ENCODE peak calls at places on chromosomes 5 and 9, in eight cellular contexts. D, E, X, Y, M, Z, L and S are unnamed samples.

GRCh38 chr5:10140195-10140973 is 109.3 kb downstream of the ATPSCKMT start:
- DNase-seq in Z (peak), L (no peak), X (peak), D (no peak), M (peak), Y (no peak), E (no peak), S (peak)

GRCh38 chr5:151183451-151184245 is 26.1 kb upstream of the ANXA6 start:
- DNase-seq in Y (no peak), X (peak), D (no peak), E (no peak), M (no peak), L (no peak), Z (peak), S (no peak)

GRCh38 chr9:116860509-116861120 is 173.5 kb downstream of the TRIM32 start:
- DNase-seq in Y (peak), X (peak), E (peak), M (peak), Z (peak), L (peak), D (peak), S (peak)

GRCh38 chr5:110288766-110289165 is 437.7 kb downstream of the TMEM232 start:
- DNase-seq in L (no peak), D (no peak), M (no peak), Y (no peak), Z (peak), X (peak), E (no peak), S (peak)

GRCh38 chr9:117034862-117035261 is 347.8 kb downstream of the TRIM32 start:
- DNase-seq in L (no peak), Z (no peak), D (no peak), Y (no peak), M (no peak), E (peak), X (peak), S (peak)

GRCh38 chr5:75498208-75498777 is 13.1 kb downstream of the CERT1 start:
- DNase-seq in E (no peak), Z (no peak), L (no peak), M (no peak), X (no peak), Y (no peak), D (no peak), S (no peak)

GRCh38 chr5:109318455-109319108 is 91.2 kb downstream of the PJA2 start:
- DNase-seq in M (no peak), L (no peak), Z (no peak), Y (no peak), X (no peak), E (no peak), D (no peak), S (no peak)

GRCh38 chr5:147234825-147235635 is at the start of gene STK32A:
- DNase-seq in E (peak), Y (peak), Z (peak), D (no peak), L (peak), X (peak), M (peak), S (peak)

GRCh38 chr5:143060018-143060417 is 289.8 kb downstream of the ARHGAP26 start:
- DNase-seq in E (no peak), Y (no peak), D (no peak), L (no peak), M (no peak), X (no peak), Z (no peak), S (no peak)

GRCh38 chr5:7094626-7095025 is 301.3 kb upstream of the ADCY2 start:
- DNase-seq in D (no peak), Y (no peak), E (peak), Z (peak), L (no peak), X (no peak), M (no peak), S (no peak)

GRCh38 chr5:151578326-151579025 is 12.7 kb downstream of the FAT2 start:
- DNase-seq in M (no peak), Y (no peak), D (no peak), Z (no peak), E (no peak), X (no peak), L (no peak), S (no peak)

GRCh38 chr9:121604242-121604641 is 47.2 kb upstream of the DAB2IP start:
- DNase-seq in Z (peak), Y (peak), L (no peak), M (no peak), D (no peak), E (no peak), X (no peak), S (no peak)

GRCh38 chr9:27519466-27520465 is 4.3 kb upstream of the IFNK start:
- DNase-seq in M (no peak), Z (no peak), X (peak), Y (no peak), E (no peak), D (no peak), L (no peak), S (no peak)

GRCh38 chr9:124350485-124351263 is 64.6 kb downstream of the PSMB7 start:
- DNase-seq in L (peak), E (no peak), D (no peak), Z (no peak), M (no peak), Y (no peak), X (no peak), S (no peak)

GRCh38 chr5:148840531-148840930 is 14.1 kb downstream of the ADRB2 start:
- DNase-seq in X (peak), M (no peak), Y (no peak), Z (no peak), D (no peak), L (no peak), E (no peak), S (no peak)

GRCh38 chr5:32869216-32869615 is 158.1 kb downstream of the NPR3 start:
- DNase-seq in D (no peak), L (no peak), M (no peak), Z (no peak), X (peak), E (no peak), Y (no peak), S (peak)

GRCh38 chr9:133420392-133420827 is 1.8 kb upstream of the ADAMTS13 start:
- DNase-seq in Y (no peak), D (no peak), Z (no peak), E (no peak), M (no peak), L (no peak), X (no peak), S (no peak)

GRCh38 chr9:2726620-2727335 is 9.5 kb downstream of the KCNV2 start:
- DNase-seq in D (no peak), M (no peak), L (no peak), Z (peak), E (no peak), X (peak), Y (no peak), S (no peak)

GRCh38 chr9:38376266-38376665 is 16.2 kb upstream of the ALDH1B1 start:
- DNase-seq in Y (no peak), Z (no peak), D (no peak), E (peak), M (no peak), L (peak), X (no peak), S (no peak)

GRCh38 chr5:33588654-33589372 is 148.0 kb downstream of the TARS1 start:
- DNase-seq in Y (no peak), D (no peak), X (no peak), L (no peak), Z (peak), E (peak), M (no peak), S (peak)

GRCh38 chr9:129665008-129665771 is at the start of gene PRRX2:
- DNase-seq in D (no peak), Z (no peak), Y (no peak), M (no peak), E (peak), L (peak), X (peak), S (peak)